ENCODE peak calls at places on chromosomes 13 and 19, in four cellular contexts. A is IMR-90, E is OCI-LY7, M is H1. G is an unnamed sample.

GRCh38 chr19:33403221-33403972 is 29.9 kb downstream of the CEBPG start:
- DNase-seq in A (no peak), E (no peak), M (no peak), G (no peak)

GRCh38 chr13:99269627-99270252 is 11.6 kb upstream of the GPR18 start:
- DNase-seq in A (peak; percentile 78), E (peak; percentile 55), M (no peak), G (no peak)

GRCh38 chr19:8638078-8638619 is 7.7 kb downstream of the NFILZ start:
- DNase-seq in A (peak; percentile 21), E (no peak), M (no peak), G (no peak)

GRCh38 chr13:33728271-33729037 is 89.5 kb upstream of the RFC3 start:
- DNase-seq in A (no peak), E (peak; percentile 95), M (no peak), G (peak; percentile 21)

GRCh38 chr13:26948353-26948752 is 187.8 kb upstream of the GPR12 start:
- DNase-seq in A (no peak), E (no peak), M (no peak), G (no peak)

GRCh38 chr13:20590568-20590967 is 23.6 kb downstream of the IFT88 start:
- DNase-seq in A (no peak), E (no peak), M (no peak), G (no peak)

GRCh38 chr19:44512326-44513298 is 12.3 kb upstream of the ZNF180 start:
- DNase-seq in A (peak; percentile 58), E (peak; percentile 31), M (peak; percentile 87), G (peak; percentile 26)

GRCh38 chr19:42250666-42251531 is 4.0 kb downstream of the ERF start:
- DNase-seq in A (peak; percentile 50), E (no peak), M (no peak), G (no peak)

GRCh38 chr13:76965759-76966421 is 17.6 kb downstream of the ACOD1 start:
- DNase-seq in A (peak; percentile 61), E (no peak), M (no peak), G (no peak)

GRCh38 chr13:27654816-27655215 is 33.1 kb downstream of the POLR1D start:
- DNase-seq in A (no peak), E (no peak), M (no peak), G (no peak)

GRCh38 chr13:33009019-33009418 is 7.2 kb upstream of the KL start:
- DNase-seq in A (no peak), E (no peak), M (no peak), G (no peak)

GRCh38 chr13:47904891-47905290 is 96.2 kb downstream of the SUCLA2 start:
- DNase-seq in A (no peak), E (no peak), M (no peak), G (no peak)

GRCh38 chr13:113566227-113566561 is 18.4 kb upstream of the TFDP1 start:
- DNase-seq in A (no peak), E (no peak), M (no peak), G (no peak)

GRCh38 chr19:45273532-45273877 is 22.4 kb downstream of the MARK4 start:
- DNase-seq in A (no peak), E (no peak), M (no peak), G (no peak)

GRCh38 chr19:916645-917322 is 349 bp upstream of the KISS1R start:
- DNase-seq in A (no peak), E (no peak), M (peak; percentile 79), G (no peak)

GRCh38 chr19:44303976-44304568 is 753 bp downstream of the ZNF235 start:
- DNase-seq in A (peak; percentile 3), E (peak; percentile 1), M (no peak), G (no peak)

GRCh38 chr19:43316591-43317319 is 36.7 kb upstream of the CD177 start:
- DNase-seq in A (peak; percentile 45), E (no peak), M (peak; percentile 92), G (no peak)

GRCh38 chr13:113665582-113666323 is 1.3 kb upstream of the GRK1 start:
- DNase-seq in A (no peak), E (no peak), M (no peak), G (no peak)

GRCh38 chr13:82661126-82661525 is 1221.1 kb downstream of the SLITRK1 start:
- DNase-seq in A (no peak), E (no peak), M (no peak), G (no peak)

GRCh38 chr13:109150691-109151090 is 521.3 kb downstream of the MYO16 start:
- DNase-seq in A (no peak), E (no peak), M (no peak), G (no peak)
- H2AFZ ChIP-seq in A (no peak overlapping the region), E (no peak overlapping the region), M (no peak overlapping the region), G (no peak overlapping the region)

GRCh38 chr19:10839071-10840050 is 3.3 kb upstream of the TMED1 start:
- DNase-seq in A (no peak), E (no peak), M (no peak), G (no peak)

GRCh38 chr19:10838377-10838776 is 2.4 kb upstream of the TMED1 start:
- DNase-seq in A (no peak), E (no peak), M (no peak), G (no peak)

GRCh38 chr19:10835754-10836477 is at the start of gene TMED1:
- DNase-seq in A (peak; percentile 98), E (peak; percentile 100), M (peak; percentile 100), G (peak; percentile 68)

GRCh38 chr19:10835089-10835753 is 791 bp downstream of the TMED1 start:
- DNase-seq in A (no peak), E (no peak), M (no peak), G (peak; percentile 97)

GRCh38 chr19:10836478-10837325 is 690 bp upstream of the TMED1 start:
- DNase-seq in A (no peak), E (peak; percentile 92), M (no peak), G (peak; percentile 54)
- H2AFZ ChIP-seq in A (peak overlapping the region; percentile 98), E (peak overlapping the region; percentile 69), M (peak overlapping the region; percentile 12), G (peak overlapping the region; percentile 89)

GRCh38 chr19:14366529-14366928 is 14.7 kb upstream of the ADGRE5 start:
- DNase-seq in A (peak; percentile 68), E (peak; percentile 89), M (peak; percentile 93), G (peak; percentile 76)
- H2AFZ ChIP-seq in A (no peak overlapping the region), E (peak overlapping the region; percentile 69), M (peak overlapping the region; percentile 89), G (no peak overlapping the region)

GRCh38 chr19:55463583-55464031 is 944 bp downstream of the C19orf85 start:
- DNase-seq in A (no peak), E (no peak), M (no peak), G (no peak)

GRCh38 chr19:55465460-55466245 is 1.1 kb upstream of the C19orf85 start:
- DNase-seq in A (no peak), E (no peak), M (peak; percentile 48), G (no peak)

GRCh38 chr19:55466246-55466614 is 1.7 kb upstream of the C19orf85 start:
- DNase-seq in A (no peak), E (no peak), M (no peak), G (no peak)

GRCh38 chr19:55464039-55464668 is 397 bp downstream of the C19orf85 start:
- DNase-seq in A (no peak), E (no peak), M (peak; percentile 44), G (no peak)

DNA sequence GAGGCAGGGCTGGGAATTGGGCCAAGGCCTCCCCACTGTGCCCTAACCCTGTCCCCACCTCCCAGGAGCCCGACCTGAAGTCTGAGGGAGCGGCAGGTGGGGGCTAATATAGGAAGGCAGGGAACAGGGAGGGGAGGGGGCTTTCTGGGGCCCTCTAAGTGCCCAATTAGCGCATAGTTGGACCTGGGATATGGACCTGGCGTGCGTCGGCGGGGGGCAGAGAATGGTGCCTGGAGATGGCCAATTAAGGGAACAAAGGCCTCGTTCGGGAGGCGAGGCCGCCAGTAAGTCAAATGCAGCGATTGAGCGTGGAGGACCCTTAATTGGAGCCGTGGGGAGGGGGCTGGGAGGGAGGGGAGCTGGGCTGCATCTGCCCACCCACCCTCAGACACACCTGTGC is at the start of gene C19orf85:
- DNase-seq in A (no peak), E (no peak), M (peak; percentile 54), G (no peak)
- H2AFZ ChIP-seq in A (no peak within 1 kb of the TSS), E (no peak within 1 kb of the TSS), M (no peak within 1 kb of the TSS), G (no peak within 1 kb of the TSS)

DNA sequence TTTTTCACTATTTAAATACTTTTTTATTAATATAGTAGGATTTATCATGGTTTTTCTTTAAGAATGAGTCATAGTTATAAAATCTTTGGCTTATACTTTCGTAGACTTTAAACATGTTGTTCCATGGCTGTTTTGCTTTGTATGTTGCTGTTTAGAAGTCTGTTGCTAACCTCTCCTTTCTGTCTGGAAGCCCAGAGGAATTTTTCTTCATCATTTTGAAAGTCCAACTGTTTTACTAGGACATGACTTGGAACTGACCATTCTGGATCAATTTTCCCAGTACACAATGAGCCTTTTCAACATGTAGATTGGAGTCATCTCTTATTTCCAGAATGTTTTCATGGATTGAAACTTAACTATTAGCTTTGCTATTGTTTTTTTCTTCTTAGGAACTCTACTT is 7.9 kb downstream of the CAB39L start:
- DNase-seq in A (peak; percentile 44), E (no peak), M (no peak), G (no peak)
- H2AFZ ChIP-seq in A (no peak overlapping the region), E (no peak overlapping the region), M (no peak overlapping the region), G (no peak overlapping the region)

G was measured in keratinocyte.